ENCODE peak calls at places on chromosome 21, in nine cellular contexts. J, O, X, S, V, E, L, P and H are unnamed samples. For H3K36me3, the result is how much of the 10 kb centered on the place peaks cover.

GRCh38 chr21:38800924-38801744 is 4.6 kb upstream of the ETS2 start:
- DNase-seq in S (no peak), X (no peak), L (no peak), P (no peak), V (no peak), E (no peak), J (no peak), O (no peak), H (no peak)

GRCh38 chr21:41016472-41016871 is 151.5 kb upstream of the BACE2 start:
- DNase-seq in S (no peak), L (no peak), P (no peak), O (no peak), X (no peak), J (no peak), E (no peak), V (no peak), H (no peak)

GRCh38 chr21:32102426-32102825 is 176.4 kb downstream of the MIS18A start:
- DNase-seq in E (no peak), P (no peak), X (no peak), L (no peak), J (no peak), V (no peak), O (no peak), S (no peak), H (no peak)

GRCh38 chr21:34886554-34887385 is 162.3 kb downstream of the RUNX1 start:
- DNase-seq in O (peak), P (peak), J (no peak), S (peak), L (peak), E (no peak), V (peak), X (peak), H (peak)

GRCh38 chr21:36113647-36114428 is 21.0 kb upstream of the CBR3 start:
- DNase-seq in O (no peak), L (peak), J (no peak), P (no peak), X (peak), S (no peak), V (peak), E (no peak), H (peak)

GRCh38 chr21:31641416-31641922 is 18.0 kb upstream of the SOD1 start:
- DNase-seq in O (peak), J (no peak), V (no peak), S (no peak), P (no peak), E (no peak), X (no peak), L (no peak), H (no peak)

GRCh38 chr21:19322360-19322759 is 918.8 kb upstream of the TMPRSS15 start:
- DNase-seq in O (peak), P (no peak), X (no peak), L (no peak), J (no peak), V (no peak), E (no peak), S (no peak), H (no peak)

GRCh38 chr21:42569732-42570301 is 56.2 kb downstream of the SLC37A1 start:
- DNase-seq in X (no peak), L (no peak), P (no peak), O (no peak), S (peak), E (no peak), J (no peak), V (no peak), H (peak)

GRCh38 chr21:21230672-21231071 is 232.5 kb downstream of the NCAM2 start:
- DNase-seq in O (peak), L (no peak), E (no peak), V (no peak), J (no peak), X (no peak), P (no peak), S (no peak), H (no peak)

GRCh38 chr21:39040494-39041110 is 142.6 kb downstream of the PSMG1 start:
- DNase-seq in V (no peak), S (no peak), L (no peak), E (no peak), P (peak), O (no peak), X (no peak), J (no peak), H (no peak)

GRCh38 chr21:20661745-20662470 is 336.3 kb upstream of the NCAM2 start:
- DNase-seq in P (no peak), V (no peak), J (no peak), X (no peak), S (no peak), E (no peak), O (peak), L (no peak), H (no peak)

GRCh38 chr21:42423685-42424084 is 20.0 kb downstream of the UBASH3A start:
- DNase-seq in O (no peak), L (no peak), V (no peak), E (no peak), J (no peak), X (no peak), S (no peak), P (no peak), H (no peak)

GRCh38 chr21:45067462-45068285 is 6.7 kb upstream of the ADARB1 start:
- DNase-seq in X (no peak), J (no peak), V (no peak), P (no peak), E (peak), O (no peak), S (no peak), L (no peak), H (no peak)

GRCh38 chr21:41283211-41283818 is 33.3 kb upstream of the FAM3B start:
- DNase-seq in V (peak), X (peak), J (peak), O (peak), S (no peak), P (peak), L (peak), E (peak), H (no peak)

GRCh38 chr21:35210093-35210492 is 161.0 kb upstream of the RUNX1 start:
- DNase-seq in V (no peak), J (no peak), P (no peak), X (no peak), E (no peak), O (no peak), S (no peak), L (no peak), H (no peak)

GRCh38 chr21:26115899-26116298 is 54.7 kb downstream of the APP start:
- DNase-seq in P (peak), L (no peak), X (no peak), J (no peak), O (no peak), V (no peak), E (no peak), S (no peak), H (no peak)

GRCh38 chr21:36203603-36203889 is 46.9 kb downstream of the DOP1B start:
- DNase-seq in S (no peak), L (no peak), O (no peak), E (no peak), P (peak), V (no peak), J (no peak), X (no peak), H (no peak)

GRCh38 chr21:38241029-38241740 is 15.6 kb upstream of the KCNJ15 start:
- DNase-seq in E (no peak), O (no peak), V (no peak), X (no peak), S (peak), L (no peak), P (peak), J (no peak), H (no peak)

GRCh38 chr21:43792406-43792805 is 3.0 kb downstream of the RRP1 start:
- DNase-seq in L (no peak), J (no peak), O (no peak), X (no peak), S (no peak), P (no peak), V (no peak), E (no peak), H (no peak)

GRCh38 chr21:43794311-43794710 is 4.9 kb downstream of the RRP1 start:
- DNase-seq in E (no peak), L (no peak), V (no peak), O (no peak), P (no peak), X (no peak), J (no peak), S (no peak), H (no peak)

GRCh38 chr21:43793243-43793642 is 3.9 kb downstream of the RRP1 start:
- DNase-seq in L (no peak), E (no peak), V (no peak), S (no peak), P (no peak), J (no peak), X (no peak), O (no peak), H (no peak)

GRCh38 chr21:43797415-43797814 is 8.0 kb downstream of the RRP1 start:
- DNase-seq in J (no peak), S (no peak), X (no peak), P (no peak), V (no peak), L (no peak), O (no peak), E (no peak), H (no peak)

GRCh38 chr21:43794857-43795256 is 5.5 kb downstream of the RRP1 start:
- DNase-seq in V (no peak), P (no peak), J (no peak), S (no peak), X (no peak), O (no peak), L (no peak), E (no peak), H (no peak)
- H3K36me3 ChIP-seq in V (under half), P (half or more), J (half or more), S (half or more), X (half or more), O (under half), L (under half), E (half or more), H (half or more)

DNA sequence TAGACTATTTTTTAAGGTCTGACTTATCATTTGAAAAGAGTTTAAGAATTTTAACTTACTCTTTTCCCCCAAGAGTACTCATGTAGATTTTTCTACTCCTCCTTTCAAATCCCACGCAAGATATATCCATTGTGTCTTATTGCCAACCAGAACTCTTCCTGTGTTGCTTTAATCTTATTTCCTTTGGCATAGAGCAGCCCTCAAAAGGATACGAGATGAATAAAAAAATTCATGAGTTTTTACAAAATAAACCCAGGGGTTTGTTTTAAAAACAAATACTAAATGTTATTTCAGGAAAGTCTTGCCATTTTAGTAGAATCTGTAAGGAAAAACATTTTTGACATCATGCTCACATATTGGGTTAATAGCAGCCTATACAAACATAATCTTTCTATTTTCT is 543.2 kb upstream of the CXADR start:
- DNase-seq in J (no peak), P (peak), X (no peak), L (no peak), E (no peak), S (no peak), V (no peak), O (no peak), H (no peak)
- H3K4me3 ChIP-seq in J (no peak), P (no peak), X (no peak), L (no peak), E (no peak), S (no peak), V (no peak), O (no peak), H (no peak)

DNA sequence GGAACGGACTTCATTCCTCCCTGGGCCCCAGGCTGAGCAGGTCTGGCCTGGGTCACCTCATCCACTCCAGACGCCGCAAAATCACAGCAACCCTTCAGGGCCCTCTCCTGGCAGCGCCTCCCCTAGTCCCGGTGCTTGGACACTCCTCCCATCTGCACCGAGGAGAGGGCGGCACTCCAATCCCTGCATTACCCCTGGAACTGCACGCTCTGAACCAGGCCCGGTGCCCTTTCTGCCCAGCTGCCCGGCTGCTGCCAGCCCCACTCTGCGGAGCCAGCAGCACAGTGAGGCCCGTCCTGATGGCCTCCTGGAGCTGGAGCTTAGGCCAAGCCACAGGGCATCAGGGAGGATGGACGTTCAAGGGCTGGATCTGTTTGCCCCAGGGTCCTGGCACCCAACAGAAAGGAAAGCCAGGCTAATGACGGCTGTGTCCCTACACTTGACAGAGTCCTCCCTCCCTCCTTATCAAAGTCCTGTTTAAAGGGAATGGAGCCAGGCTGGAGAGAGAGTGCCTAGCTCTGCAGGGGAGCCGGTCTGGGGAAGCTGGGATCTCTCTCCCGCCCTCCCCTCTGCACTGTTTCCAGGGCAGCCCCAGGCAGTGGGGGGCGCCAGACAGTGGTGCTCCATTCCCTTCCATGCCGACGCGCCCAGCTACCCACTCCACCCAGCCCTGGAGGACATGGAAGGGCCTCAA is 12.7 kb downstream of the COL6A2 start:
- DNase-seq in V (no peak), L (peak), O (peak), E (peak), J (no peak), S (peak), P (no peak), X (no peak), H (peak)
- H3K36me3 ChIP-seq in V (under half), L (under half), O (under half), E (under half), J (under half), S (under half), P (under half), X (under half), H (under half)

GRCh38 chr21:33690874-33691273 is 48.6 kb downstream of the ITSN1 start:
- DNase-seq in E (no peak), L (no peak), P (no peak), S (no peak), X (no peak), O (no peak), V (no peak), J (no peak), H (no peak)

GRCh38 chr21:33688343-33688742 is 46.0 kb downstream of the ITSN1 start:
- DNase-seq in X (no peak), L (no peak), J (no peak), E (no peak), S (no peak), V (no peak), P (no peak), O (no peak), H (no peak)

GRCh38 chr21:33687634-33688033 is 45.3 kb downstream of the ITSN1 start:
- DNase-seq in E (no peak), S (no peak), J (no peak), O (no peak), P (no peak), V (no peak), X (no peak), L (no peak), H (no peak)

GRCh38 chr21:33695785-33696184 is 53.5 kb downstream of the ITSN1 start:
- DNase-seq in X (no peak), J (no peak), P (no peak), L (no peak), S (no peak), V (no peak), E (no peak), O (no peak), H (no peak)

DNA sequence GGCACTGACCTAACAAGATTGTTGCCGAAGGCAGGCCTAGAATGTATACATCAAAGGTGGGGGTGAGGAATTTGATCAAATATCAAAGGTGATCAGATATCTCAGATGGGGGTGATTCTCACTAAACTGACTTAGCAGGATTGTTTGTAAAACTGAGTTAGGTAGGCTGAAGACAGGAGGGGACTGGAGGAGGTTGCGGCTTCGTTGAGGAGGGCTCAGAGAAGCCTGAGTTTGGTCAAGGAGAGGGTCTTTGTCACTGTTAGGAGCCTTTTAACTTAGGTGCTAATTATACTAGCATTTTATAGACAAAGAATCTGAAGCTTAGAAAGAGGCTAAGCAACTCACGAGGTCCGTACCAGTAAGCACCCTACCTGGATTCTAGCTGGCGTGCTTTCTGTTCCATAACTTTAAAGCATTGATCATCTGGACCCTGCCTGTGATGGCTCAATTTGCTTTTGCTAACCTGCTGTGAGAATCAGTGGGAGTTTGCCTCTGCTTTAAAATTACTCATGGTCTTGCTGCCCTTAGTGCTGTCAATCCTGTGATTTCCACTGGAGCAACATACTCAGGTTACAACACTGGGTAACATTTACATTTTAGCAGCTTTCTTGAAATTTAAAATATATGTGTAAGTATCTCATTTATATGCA is 49.8 kb downstream of the ITSN1 start:
- DNase-seq in E (no peak), O (peak), V (no peak), S (no peak), X (no peak), P (no peak), L (no peak), J (no peak), H (no peak)
- H3K4me3 ChIP-seq in E (no peak), O (peak), V (no peak), S (no peak), X (no peak), P (no peak), L (no peak), J (no peak), H (no peak)

GRCh38 chr21:44039828-44040227 is 27.7 kb downstream of the TRAPPC10 start:
- DNase-seq in O (no peak), X (no peak), J (no peak), P (no peak), V (no peak), E (no peak), L (no peak), S (no peak), H (no peak)

GRCh38 chr21:44038063-44038462 is 26.0 kb downstream of the TRAPPC10 start:
- DNase-seq in E (no peak), O (no peak), V (no peak), J (no peak), L (no peak), X (no peak), P (no peak), S (no peak), H (no peak)

GRCh38 chr21:44029460-44030087 is 17.5 kb downstream of the TRAPPC10 start:
- DNase-seq in E (no peak), S (no peak), J (no peak), O (no peak), L (no peak), V (no peak), P (no peak), X (no peak), H (no peak)

GRCh38 chr21:44035244-44035643 is 23.1 kb downstream of the TRAPPC10 start:
- DNase-seq in S (no peak), J (no peak), P (no peak), V (no peak), X (no peak), O (no peak), L (no peak), E (no peak), H (no peak)
- H3K36me3 ChIP-seq in S (under half), J (half or more), P (under half), V (under half), X (under half), O (under half), L (under half), E (under half), H (half or more)

GRCh38 chr21:15063081-15063820 is 1.5 kb downstream of the NRIP1 start:
- DNase-seq in X (peak), S (no peak), O (no peak), V (peak), E (peak), P (peak), J (no peak), L (no peak), H (no peak)
- H3K4me3 ChIP-seq in X (peak), S (peak), O (peak), V (peak), E (peak), P (peak), J (no peak), L (peak), H (peak)

GRCh38 chr21:46412521-46413364 is 45.9 kb upstream of the DIP2A start:
- DNase-seq in V (no peak), P (no peak), X (no peak), O (no peak), E (no peak), S (no peak), J (no peak), L (no peak), H (peak)
- H3K36me3 ChIP-seq in V (under half), P (under half), X (under half), O (under half), E (under half), S (under half), J (half or more), L (under half), H (half or more)